ENCODE peak calls at places on chromosomes 16 and 17, in ten cellular contexts. J, W, V, Q, E, A, C, B, F and L are unnamed samples.

GRCh38 chr17:14084955-14085354 is 15.7 kb downstream of the COX10 start:
- DNase-seq in J (no peak), W (no peak), V (no peak), Q (no peak), E (no peak), A (no peak), C (no peak), B (no peak), F (no peak), L (no peak)

GRCh38 chr17:14737984-14738651 is 437.2 kb downstream of the HS3ST3B1 start:
- DNase-seq in J (peak), W (no peak), V (peak), Q (peak), E (no peak), A (peak), C (peak), B (peak), F (peak), L (no peak)

GRCh38 chr16:67399218-67399733 is 6.0 kb upstream of the TPPP3 start:
- DNase-seq in J (peak), W (peak), V (peak), Q (no peak), E (peak), A (no peak), C (no peak), B (no peak), F (no peak), L (no peak)

GRCh38 chr16:49350265-49351103 is 23.1 kb upstream of the C16orf78 start:
- DNase-seq in J (peak), W (peak), V (peak), Q (no peak), E (peak), A (peak), C (no peak), B (peak), F (peak), L (peak)

GRCh38 chr17:61621317-61621716 is 30.3 kb upstream of the NACA2 start:
- DNase-seq in J (no peak), W (no peak), V (no peak), Q (no peak), E (no peak), A (no peak), C (no peak), B (no peak), F (no peak), L (no peak)

GRCh38 chr16:10965440-10966039 is 21.2 kb downstream of the CLEC16A start:
- DNase-seq in J (no peak), W (no peak), V (no peak), Q (no peak), E (no peak), A (no peak), C (no peak), B (no peak), F (no peak), L (no peak)

GRCh38 chr17:27485125-27485524 is 28.9 kb downstream of the KSR1 start:
- DNase-seq in J (no peak), W (no peak), V (no peak), Q (no peak), E (no peak), A (no peak), C (no peak), B (no peak), F (no peak), L (no peak)

GRCh38 chr17:21678451-21679081 is 13.8 kb upstream of the KCNJ18 start:
- DNase-seq in J (no peak), W (no peak), V (peak), Q (peak), E (no peak), A (no peak), C (no peak), B (no peak), F (no peak), L (peak)

GRCh38 chr17:47324224-47325020 is 667 bp downstream of the EFCAB13 start:
- DNase-seq in J (peak), W (peak), V (peak), Q (peak), E (peak), A (no peak), C (no peak), B (peak), F (peak), L (no peak)

GRCh38 chr17:32226881-32227280 is 38.8 kb upstream of the RHBDL3 start:
- DNase-seq in J (no peak), W (no peak), V (no peak), Q (no peak), E (no peak), A (no peak), C (no peak), B (no peak), F (no peak), L (no peak)

GRCh38 chr16:68079616-68080344 is 5.4 kb upstream of the NFATC3 start:
- DNase-seq in J (peak), W (peak), V (peak), Q (peak), E (no peak), A (no peak), C (no peak), B (no peak), F (peak), L (no peak)

GRCh38 chr16:89593841-89594240 is 18.3 kb downstream of the CPNE7 start:
- DNase-seq in J (no peak), W (peak), V (no peak), Q (no peak), E (no peak), A (no peak), C (no peak), B (no peak), F (no peak), L (no peak)

GRCh38 chr17:7380321-7380720 is 568 bp upstream of the TNK1 start:
- DNase-seq in J (peak), W (no peak), V (peak), Q (no peak), E (no peak), A (no peak), C (no peak), B (peak), F (peak), L (no peak)

GRCh38 chr17:82239401-82239925 is 10.6 kb downstream of the SLC16A3 start:
- DNase-seq in J (no peak), W (no peak), V (peak), Q (peak), E (no peak), A (no peak), C (no peak), B (no peak), F (no peak), L (no peak)

GRCh38 chr16:31108035-31108793 is at the start of gene BCKDK:
- DNase-seq in J (peak), W (peak), V (peak), Q (peak), E (peak), A (peak), C (no peak), B (peak), F (peak), L (peak)

GRCh38 chr17:230371-230770 is 48.9 kb upstream of the DOC2B start:
- DNase-seq in J (no peak), W (no peak), V (no peak), Q (no peak), E (no peak), A (no peak), C (no peak), B (no peak), F (no peak), L (no peak)

GRCh38 chr17:57866723-57867122 is 16.9 kb upstream of the MRPS23 start:
- DNase-seq in J (no peak), W (no peak), V (no peak), Q (no peak), E (no peak), A (no peak), C (no peak), B (no peak), F (no peak), L (no peak)

GRCh38 chr17:82105882-82106696 is 8.1 kb upstream of the FASN start:
- DNase-seq in J (peak), W (peak), V (peak), Q (no peak), E (no peak), A (peak), C (no peak), B (peak), F (no peak), L (no peak)

GRCh38 chr16:919658-920631 is 50.8 kb downstream of the LMF1 start:
- DNase-seq in J (peak), W (no peak), V (peak), Q (no peak), E (no peak), A (no peak), C (no peak), B (peak), F (no peak), L (no peak)

GRCh38 chr17:81508639-81509047 is 4.0 kb downstream of the ACTG1 start:
- DNase-seq in J (peak), W (no peak), V (no peak), Q (no peak), E (no peak), A (peak), C (no peak), B (peak), F (no peak), L (no peak)

GRCh38 chr16:73058616-73059409 is 10.9 kb upstream of the ZFHX3 start:
- DNase-seq in J (peak), W (no peak), V (peak), Q (peak), E (no peak), A (peak), C (no peak), B (peak), F (no peak), L (peak)

GRCh38 chr17:40295471-40296457 is 8.1 kb downstream of the CDC6 start:
- DNase-seq in J (no peak), W (no peak), V (no peak), Q (no peak), E (no peak), A (no peak), C (no peak), B (no peak), F (no peak), L (no peak)

GRCh38 chr16:2752850-2753522 is 548 bp downstream of the SRRM2 start:
- DNase-seq in J (peak), W (peak), V (peak), Q (peak), E (peak), A (peak), C (peak), B (peak), F (peak), L (peak)

GRCh38 chr16:2428787-2429036 is 535 bp upstream of the CCNF start:
- DNase-seq in J (no peak), W (no peak), V (no peak), Q (no peak), E (no peak), A (no peak), C (no peak), B (no peak), F (no peak), L (no peak)

GRCh38 chr17:62702746-62703268 is 75.3 kb downstream of the MRC2 start:
- DNase-seq in J (no peak), W (no peak), V (no peak), Q (peak), E (no peak), A (no peak), C (no peak), B (no peak), F (no peak), L (no peak)

GRCh38 chr17:62704381-62704971 is 77.0 kb downstream of the MRC2 start:
- DNase-seq in J (peak), W (no peak), V (no peak), Q (peak), E (peak), A (peak), C (no peak), B (peak), F (peak), L (no peak)

GRCh38 chr17:62703269-62703775 is 75.9 kb downstream of the MRC2 start:
- DNase-seq in J (no peak), W (no peak), V (no peak), Q (peak), E (no peak), A (peak), C (no peak), B (peak), F (no peak), L (no peak)

GRCh38 chr17:62705116-62705515 is 77.6 kb downstream of the MRC2 start:
- DNase-seq in J (peak), W (no peak), V (no peak), Q (peak), E (no peak), A (no peak), C (no peak), B (no peak), F (no peak), L (no peak)

DNA sequence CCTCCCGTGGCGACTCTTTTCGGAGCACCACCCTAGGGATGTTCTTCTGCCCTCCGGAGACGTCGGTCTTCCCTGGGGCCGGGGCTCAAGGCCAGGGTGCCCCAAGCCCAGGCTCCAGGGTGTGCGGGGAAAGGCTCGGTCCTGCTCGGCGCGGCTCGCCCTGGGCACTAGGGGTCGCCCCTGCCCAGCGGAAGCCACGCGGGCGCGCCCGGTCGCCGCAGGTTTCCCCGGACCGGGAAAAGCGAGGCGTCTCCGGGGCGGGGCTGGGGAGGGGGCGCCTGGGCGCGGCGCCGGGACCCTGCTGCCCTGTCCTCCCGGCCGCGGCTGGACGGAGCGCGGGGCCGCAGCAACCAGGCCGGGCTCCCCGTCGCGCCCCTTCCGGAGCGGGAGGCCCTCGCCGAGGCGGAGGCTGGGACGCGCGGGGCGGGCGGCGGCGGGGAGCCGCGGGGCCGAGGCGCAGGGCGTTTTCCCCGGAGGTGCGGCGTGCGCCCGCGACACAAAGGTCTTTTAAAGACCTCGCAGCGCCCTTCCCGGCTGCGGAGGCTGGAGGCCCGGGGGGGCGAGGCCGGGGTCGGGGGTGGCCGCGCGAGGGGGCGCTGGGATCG is 76.4 kb downstream of the MRC2 start:
- DNase-seq in J (peak), W (peak), V (peak), Q (peak), E (peak), A (peak), C (no peak), B (peak), F (peak), L (peak)
- H3K27ac ChIP-seq in J (peak), W (no peak), V (peak), Q (peak), E (peak), A (peak), C (no peak), B (peak), F (peak), L (peak)

GRCh38 chr16:81036751-81037350 is 1.2 kb downstream of the ATMIN start:
- DNase-seq in J (no peak), W (no peak), V (no peak), Q (no peak), E (no peak), A (peak), C (no peak), B (no peak), F (no peak), L (no peak)
- H3K27ac ChIP-seq in J (no peak), W (no peak), V (peak), Q (no peak), E (peak), A (peak), C (no peak), B (peak), F (peak), L (no peak)

GRCh38 chr17:43043306-43043705 is 18.3 kb downstream of the RND2 start:
- DNase-seq in J (no peak), W (no peak), V (no peak), Q (no peak), E (no peak), A (no peak), C (no peak), B (peak), F (no peak), L (no peak)

GRCh38 chr17:43039646-43040045 is 14.6 kb downstream of the RND2 start:
- DNase-seq in J (no peak), W (no peak), V (no peak), Q (no peak), E (no peak), A (no peak), C (no peak), B (no peak), F (no peak), L (no peak)

GRCh38 chr17:43044024-43044423 is 19.0 kb downstream of the RND2 start:
- DNase-seq in J (no peak), W (no peak), V (no peak), Q (no peak), E (no peak), A (no peak), C (no peak), B (no peak), F (no peak), L (no peak)

GRCh38 chr17:43040655-43041054 is 15.6 kb downstream of the RND2 start:
- DNase-seq in J (no peak), W (no peak), V (no peak), Q (no peak), E (no peak), A (no peak), C (no peak), B (no peak), F (no peak), L (no peak)

DNA sequence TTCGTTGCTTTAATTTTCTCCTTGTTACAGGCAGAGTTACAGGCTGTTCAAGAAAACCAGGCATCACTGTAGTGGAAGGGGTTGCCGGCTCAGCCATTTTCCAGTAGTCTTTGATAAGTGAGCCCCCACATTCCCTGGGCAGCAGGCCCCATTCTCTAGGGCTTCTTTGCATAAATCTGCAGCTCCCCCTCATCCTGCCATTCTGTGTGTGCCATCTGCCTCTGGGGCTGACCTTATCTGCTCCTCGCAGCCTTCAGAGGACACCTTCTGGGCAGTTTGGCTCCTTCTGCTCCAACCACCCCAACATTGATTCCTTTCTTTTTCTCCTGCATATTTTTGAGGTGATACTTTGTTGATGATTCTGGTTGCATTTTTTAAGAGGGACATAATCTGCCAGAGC is 17.0 kb downstream of the RND2 start:
- DNase-seq in J (no peak), W (no peak), V (no peak), Q (no peak), E (no peak), A (no peak), C (no peak), B (peak), F (no peak), L (no peak)
- H3K27ac ChIP-seq in J (no peak), W (no peak), V (no peak), Q (no peak), E (no peak), A (no peak), C (peak), B (no peak), F (no peak), L (no peak)

DNA sequence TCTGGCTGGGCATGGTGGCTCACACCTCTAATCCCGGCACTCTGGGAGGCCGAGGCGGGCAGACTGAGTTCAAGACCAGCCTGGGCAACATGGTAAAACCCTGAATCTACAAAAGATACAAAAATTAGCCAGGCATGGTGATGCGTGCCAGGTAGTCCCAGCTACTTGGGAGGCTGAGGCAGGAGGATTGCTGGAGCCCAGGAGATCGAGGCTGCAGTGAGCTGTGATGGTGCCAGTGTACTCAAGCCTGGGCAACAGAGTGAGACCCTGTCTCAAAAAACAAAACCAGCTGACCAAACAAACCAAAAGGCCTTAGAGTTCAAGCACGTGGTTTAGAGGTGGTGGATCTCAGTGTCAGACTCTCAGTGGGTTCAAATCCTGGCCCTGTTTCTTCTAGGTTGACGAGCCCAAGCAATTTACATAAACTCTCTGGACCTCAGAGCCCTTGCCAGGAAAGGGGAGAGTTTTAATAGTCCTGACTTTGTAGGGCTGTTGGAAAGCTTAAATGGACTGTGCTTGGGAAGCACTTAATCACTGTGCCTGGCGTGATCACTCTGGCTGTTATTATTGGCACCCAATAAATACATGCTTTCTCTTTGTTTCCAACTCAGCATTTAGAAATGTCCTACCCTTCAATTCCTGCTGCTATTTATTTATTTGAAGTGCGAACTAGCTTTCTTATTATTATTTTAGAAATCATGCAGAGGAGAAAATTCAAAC is 44.7 kb downstream of the ABCC1 start:
- DNase-seq in J (peak), W (no peak), V (no peak), Q (no peak), E (no peak), A (no peak), C (no peak), B (peak), F (no peak), L (no peak)
- H3K27ac ChIP-seq in J (no peak), W (no peak), V (peak), Q (peak), E (no peak), A (no peak), C (peak), B (peak), F (peak), L (peak)

GRCh38 chr17:16418684-16419066 is 3.3 kb downstream of the TRPV2 start:
- DNase-seq in J (no peak), W (no peak), V (no peak), Q (no peak), E (no peak), A (peak), C (no peak), B (no peak), F (no peak), L (no peak)
- H3K27ac ChIP-seq in J (no peak), W (no peak), V (peak), Q (peak), E (no peak), A (no peak), C (peak), B (peak), F (peak), L (no peak)

DNA sequence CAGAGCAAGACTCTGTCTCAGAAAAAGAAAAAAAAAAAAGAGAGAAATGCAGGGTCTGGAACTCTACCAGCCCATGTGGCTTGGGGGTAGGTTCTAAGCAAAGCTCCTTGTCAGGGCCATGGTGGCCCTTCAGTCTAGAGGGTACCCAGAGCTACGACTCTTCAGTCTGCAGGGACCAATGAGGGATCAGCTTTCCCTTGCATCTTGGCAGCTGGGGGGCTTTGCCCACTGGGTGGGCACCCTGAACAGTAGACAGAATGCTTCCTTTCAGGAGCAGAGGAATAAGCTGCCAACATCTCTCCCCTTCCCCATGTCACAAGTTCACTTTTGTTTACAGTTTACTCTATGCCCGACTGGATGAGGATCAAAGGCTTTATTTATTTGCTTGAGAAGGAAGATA is 16.8 kb downstream of the TRAF4 start:
- DNase-seq in J (no peak), W (no peak), V (no peak), Q (peak), E (no peak), A (no peak), C (no peak), B (no peak), F (no peak), L (no peak)
- H3K27ac ChIP-seq in J (no peak), W (no peak), V (no peak), Q (no peak), E (peak), A (no peak), C (no peak), B (no peak), F (no peak), L (peak)